ENCODE peak calls at places on chromosomes 11 and 22, in seven cellular contexts. J is cardiac fibroblast; C is activated CD4-positive, alpha-beta memory T cell treated with anti-CD3 and anti-CD28 coated beads, Interleukin-2, amount 10 ng/mL, durations not matched to agents 7 days and 5 days; P is A549; D is activated CD4-positive, alpha-beta T cell treated with anti-CD3 and anti-CD28 coated beads for 36 hours; A is DMS153; H is upper lobe of left lung. E is an unnamed sample.

GRCh38 chr11:70496591-70497535 is 98.5 kb downstream of the CTTN start:
- DNase-seq in J (no peak), C (no peak), P (no peak), D (no peak), A (no peak), H (no peak), E (no peak)

GRCh38 chr22:26580240-26580962 is 9.5 kb downstream of the TPST2 start:
- DNase-seq in J (no peak), C (no peak), P (no peak), D (no peak), A (no peak), H (no peak), E (no peak)

GRCh38 chr22:38317995-38318715 is 922 bp upstream of the CSNK1E start:
- DNase-seq in J (peak; percentile 96), C (no peak), P (peak; percentile 85), D (peak; percentile 28), A (peak; percentile 64), H (no peak), E (no peak)

GRCh38 chr22:39932918-39933649 is 27.1 kb upstream of the TMA7B start:
- DNase-seq in J (peak; percentile 39), C (peak; percentile 68), P (peak; percentile 22), D (peak; percentile 83), A (no peak), H (no peak), E (peak; percentile 52)

GRCh38 chr11:36594316-36594989 is at the start of gene IFTAP:
- DNase-seq in J (peak; percentile 93), C (peak; percentile 17), P (peak; percentile 90), D (peak; percentile 62), A (peak; percentile 92), H (peak; percentile 85), E (peak; percentile 68)

GRCh38 chr22:23088199-23088604 is 17.9 kb downstream of the GNAZ start:
- DNase-seq in J (no peak), C (peak; percentile 58), P (no peak), D (peak; percentile 16), A (peak; percentile 19), H (peak; percentile 47), E (peak; percentile 56)

GRCh38 chr11:61542024-61542461 is 33.5 kb downstream of the LRRC10B start:
- DNase-seq in J (no peak), C (no peak), P (no peak), D (no peak), A (no peak), H (peak; percentile 82), E (no peak)

GRCh38 chr11:62402226-62402625 is 16.6 kb upstream of the SCGB1A1 start:
- DNase-seq in J (no peak), C (peak; percentile 70), P (no peak), D (peak; percentile 50), A (no peak), H (no peak), E (no peak)

GRCh38 chr11:111912535-111912934 is at the start of gene HSPB2:
- DNase-seq in J (no peak), C (no peak), P (no peak), D (no peak), A (no peak), H (peak; percentile 76), E (no peak)

GRCh38 chr11:78213526-78214330 is 25.0 kb downstream of the USP35 start:
- DNase-seq in J (no peak), C (no peak), P (no peak), D (no peak), A (no peak), H (no peak), E (no peak)

GRCh38 chr11:92707173-92707619 is 262.3 kb upstream of the MTNR1B start:
- DNase-seq in J (no peak), C (no peak), P (no peak), D (no peak), A (peak; percentile 98), H (no peak), E (no peak)

GRCh38 chr11:113615773-113616172 is 90.3 kb downstream of the TMPRSS5 start:
- DNase-seq in J (peak; percentile 58), C (no peak), P (no peak), D (no peak), A (no peak), H (no peak), E (no peak)

GRCh38 chr11:124538019-124538418 is 5.4 kb downstream of the OR8B12 start:
- DNase-seq in J (peak; percentile 93), C (no peak), P (peak; percentile 26), D (no peak), A (no peak), H (no peak), E (no peak)

GRCh38 chr11:69697489-69697843 is 6.4 kb downstream of the FGF19 start:
- DNase-seq in J (no peak), C (no peak), P (no peak), D (no peak), A (no peak), H (no peak), E (no peak)

GRCh38 chr11:112157274-112157766 is 6.6 kb downstream of the IL18 start:
- DNase-seq in J (peak; percentile 99), C (no peak), P (peak; percentile 95), D (no peak), A (peak; percentile 28), H (no peak), E (no peak)

GRCh38 chr22:33952776-33953175 is 32.5 kb upstream of the LARGE1 start:
- DNase-seq in J (no peak), C (no peak), P (no peak), D (no peak), A (no peak), H (no peak), E (no peak)

GRCh38 chr11:104781719-104782376 is 116.4 kb downstream of the CASP12 start:
- DNase-seq in J (no peak), C (no peak), P (no peak), D (no peak), A (no peak), H (no peak), E (no peak)

GRCh38 chr11:77590194-77590591 is 440 bp downstream of the AQP11 start:
- DNase-seq in J (peak; percentile 42), C (peak; percentile 25), P (peak; percentile 57), D (no peak), A (peak; percentile 48), H (no peak), E (peak; percentile 6)

GRCh38 chr11:84384637-84385227 is 1098.6 kb upstream of the CCDC90B start:
- DNase-seq in J (peak; percentile 69), C (peak; percentile 20), P (peak; percentile 49), D (peak; percentile 42), A (peak; percentile 19), H (no peak), E (peak; percentile 53)

GRCh38 chr11:117187799-117188481 is 9.4 kb downstream of the SIDT2 start:
- DNase-seq in J (no peak), C (no peak), P (no peak), D (no peak), A (no peak), H (peak; percentile 73), E (no peak)

GRCh38 chr22:35521358-35522264 is 19.0 kb upstream of the RASD2 start:
- DNase-seq in J (no peak), C (no peak), P (no peak), D (no peak), A (no peak), H (no peak), E (no peak)

GRCh38 chr11:18727499-18728236 is 1.7 kb upstream of the IGSF22 start:
- DNase-seq in J (peak; percentile 32), C (peak; percentile 42), P (peak; percentile 44), D (peak; percentile 69), A (no peak), H (no peak), E (peak; percentile 26)

GRCh38 chr22:44777364-44777756 is 25.0 kb downstream of the ARHGAP8 start:
- DNase-seq in J (no peak), C (no peak), P (no peak), D (no peak), A (no peak), H (no peak), E (peak; percentile 46)

GRCh38 chr22:29975494-29975893 is 92.5 kb downstream of the MTMR3 start:
- DNase-seq in J (no peak), C (no peak), P (no peak), D (no peak), A (no peak), H (no peak), E (no peak)

GRCh38 chr11:27124514-27125264 is 84.1 kb downstream of the BBOX1 start:
- DNase-seq in J (peak; percentile 69), C (no peak), P (peak; percentile 4), D (no peak), A (no peak), H (peak; percentile 1), E (no peak)

GRCh38 chr11:44286268-44286880 is 23.6 kb downstream of the ALX4 start:
- DNase-seq in J (peak; percentile 73), C (peak; percentile 68), P (peak; percentile 70), D (peak; percentile 80), A (peak; percentile 49), H (no peak), E (peak; percentile 57)

GRCh38 chr11:36394056-36394455 is 98.0 kb downstream of the PRR5L start:
- DNase-seq in J (no peak), C (peak; percentile 48), P (no peak), D (peak; percentile 53), A (no peak), H (no peak), E (no peak)

GRCh38 chr11:119055901-119056300 is 1.1 kb downstream of the HYOU1 start:
- DNase-seq in J (peak; percentile 43), C (no peak), P (peak; percentile 63), D (peak; percentile 30), A (no peak), H (no peak), E (peak; percentile 54)

GRCh38 chr22:47033648-47034000 is 271.2 kb downstream of the TBC1D22A start:
- DNase-seq in J (no peak), C (no peak), P (no peak), D (no peak), A (no peak), H (no peak), E (no peak)

GRCh38 chr22:50178471-50178864 is 7.2 kb upstream of the TRABD start:
- DNase-seq in J (no peak), C (no peak), P (no peak), D (no peak), A (no peak), H (no peak), E (no peak)

GRCh38 chr11:3904228-3904627 is 48.8 kb downstream of the STIM1 start:
- DNase-seq in J (no peak), C (no peak), P (no peak), D (no peak), A (no peak), H (no peak), E (no peak)

GRCh38 chr11:69306821-69307220 is 12.9 kb downstream of the MYEOV start:
- DNase-seq in J (no peak), C (no peak), P (no peak), D (no peak), A (no peak), H (no peak), E (no peak)

GRCh38 chr11:42770444-42771065 is 541.2 kb upstream of the API5 start:
- DNase-seq in J (peak; percentile 39), C (no peak), P (peak; percentile 28), D (peak; percentile 11), A (no peak), H (no peak), E (peak; percentile 4)